ENCODE peak calls at places on chromosomes 3 and 15, in ten cellular contexts. U is effector memory CD4-positive, alpha-beta T cell; I is breast epithelium; V is GM12878; D is PC-9; L is neural progenitor cell; S is A673; J is endothelial cell of umbilical vein; Q is neuronal stem cell; X is small intestine. A is an unnamed sample.

GRCh38 chr3:59300727-59301134 is 250.9 kb upstream of the CFAP20DC start:
- DNase-seq in U (no peak), I (no peak), V (no peak), D (no peak), L (no peak), S (no peak), J (no peak), Q (no peak), X (no peak), A (no peak)

GRCh38 chr3:117962750-117963149 is 1071.9 kb downstream of the IGSF11 start:
- DNase-seq in U (no peak), I (no peak), V (no peak), D (no peak), L (no peak), S (no peak), J (no peak), Q (no peak), X (no peak), A (no peak)

GRCh38 chr15:80789296-80789695 is 10.1 kb downstream of the CEMIP start:
- DNase-seq in U (no peak), I (no peak), V (no peak), D (no peak), L (no peak), S (no peak), J (no peak), Q (no peak), X (no peak), A (no peak)

GRCh38 chr3:194009892-194010533 is 125.9 kb upstream of the HES1 start:
- DNase-seq in U (no peak), I (no peak), V (no peak), D (no peak), L (peak; percentile 34), S (no peak), J (no peak), Q (no peak), X (no peak), A (no peak)

GRCh38 chr15:75452968-75453702 is 1.6 kb upstream of the SIN3A start:
- DNase-seq in U (peak; percentile 34), I (peak; percentile 66), V (peak; percentile 30), D (peak; percentile 30), L (peak; percentile 81), S (peak; percentile 72), J (peak; percentile 49), Q (peak; percentile 58), X (peak; percentile 39), A (peak; percentile 66)

GRCh38 chr3:38297947-38298711 is 16.0 kb downstream of the SLC22A14 start:
- DNase-seq in U (no peak), I (no peak), V (peak; percentile 5), D (no peak), L (no peak), S (peak; percentile 4), J (peak; percentile 33), Q (no peak), X (no peak), A (no peak)

GRCh38 chr3:161987933-161988332 is 491.3 kb downstream of the OTOL1 start:
- DNase-seq in U (no peak), I (no peak), V (no peak), D (no peak), L (no peak), S (no peak), J (no peak), Q (no peak), X (no peak), A (no peak)

GRCh38 chr3:187012609-187013051 is 82.3 kb downstream of the ST6GAL1 start:
- DNase-seq in U (no peak), I (no peak), V (no peak), D (no peak), L (no peak), S (no peak), J (peak; percentile 95), Q (no peak), X (no peak), A (no peak)

DNA sequence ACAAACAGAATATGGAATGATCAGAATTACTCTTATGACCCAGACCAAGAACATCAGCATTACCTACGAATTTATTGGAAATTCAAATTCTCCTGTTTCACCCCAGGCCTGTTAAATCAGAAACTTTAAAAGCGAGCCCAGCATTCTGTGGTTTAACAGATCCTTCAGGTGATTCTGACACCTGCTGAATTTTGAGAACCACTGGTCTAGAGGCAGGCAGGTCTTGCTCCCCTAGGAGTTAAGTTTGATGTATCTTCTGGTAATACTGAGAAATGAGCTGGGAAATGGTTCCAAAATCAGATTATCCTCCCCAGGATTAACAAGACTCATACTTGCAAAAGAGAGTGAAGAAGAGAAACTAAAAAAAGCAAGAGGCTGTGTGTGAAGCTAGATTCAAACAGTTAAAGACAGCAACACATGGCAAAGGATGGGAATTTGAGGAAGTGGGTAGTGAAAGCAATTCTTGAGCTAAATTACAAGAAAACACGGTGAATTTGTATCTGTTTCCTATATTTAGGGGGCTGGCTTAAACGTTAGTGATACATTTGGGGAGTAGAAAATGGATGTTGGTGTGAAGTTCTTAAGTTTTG is 66.0 kb downstream of the FLNB start:
- DNase-seq in U (no peak), I (no peak), V (no peak), D (no peak), L (no peak), S (no peak), J (no peak), Q (no peak), X (no peak), A (no peak)
- H3K4me1 ChIP-seq in U (no peaks in the 10 kb centered on the region), I (no peaks in the 10 kb centered on the region), V (peaks cover 22% of the 10 kb centered on the region), D (no peaks in the 10 kb centered on the region), L (no peaks in the 10 kb centered on the region), S (no peaks in the 10 kb centered on the region), J (peaks cover 25% of the 10 kb centered on the region), Q (peaks cover 3% of the 10 kb centered on the region), X (no peaks in the 10 kb centered on the region), A (peaks cover 23% of the 10 kb centered on the region)

GRCh38 chr3:184566441-184567414 is 5.1 kb downstream of the EPHB3 start:
- DNase-seq in U (no peak), I (no peak), V (no peak), D (peak; percentile 53), L (no peak), S (no peak), J (no peak), Q (no peak), X (peak; percentile 50), A (no peak)

GRCh38 chr3:184568918-184569829 is 7.6 kb downstream of the EPHB3 start:
- DNase-seq in U (no peak), I (peak; percentile 88), V (no peak), D (peak; percentile 75), L (peak; percentile 72), S (peak; percentile 94), J (peak; percentile 14), Q (no peak), X (no peak), A (no peak)

GRCh38 chr3:184567924-184568590 is 6.5 kb downstream of the EPHB3 start:
- DNase-seq in U (no peak), I (no peak), V (no peak), D (no peak), L (no peak), S (no peak), J (no peak), Q (no peak), X (no peak), A (no peak)

GRCh38 chr3:184570035-184570434 is 8.4 kb downstream of the EPHB3 start:
- DNase-seq in U (no peak), I (no peak), V (no peak), D (no peak), L (no peak), S (no peak), J (no peak), Q (no peak), X (no peak), A (no peak)

DNA sequence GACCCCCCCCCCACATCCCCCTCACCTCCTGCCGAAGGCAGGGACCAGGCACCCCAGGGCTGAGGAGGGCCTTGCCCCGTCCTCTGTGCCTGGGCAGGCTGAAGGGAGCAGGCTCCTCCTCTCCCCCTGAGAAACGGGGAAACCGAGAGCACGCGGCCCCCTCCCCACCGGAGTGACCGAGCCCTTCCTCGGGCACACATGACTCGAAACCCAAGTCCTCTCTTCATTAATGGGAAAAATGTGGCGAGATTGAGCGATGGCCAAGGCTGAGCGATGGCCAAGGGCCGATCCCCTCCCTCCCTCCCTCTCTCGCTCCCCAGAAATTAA is 7.0 kb downstream of the EPHB3 start:
- DNase-seq in U (no peak), I (no peak), V (no peak), D (no peak), L (no peak), S (no peak), J (no peak), Q (no peak), X (no peak), A (no peak)
- H3K27me3 ChIP-seq in U (peaks cover 21% of the 10 kb centered on the region), I (no peaks in the 10 kb centered on the region), V (peaks cover 5% of the 10 kb centered on the region), D (peaks cover 11% of the 10 kb centered on the region), L (peaks cover 99% of the 10 kb centered on the region), S (no peaks in the 10 kb centered on the region), J (peaks cover 37% of the 10 kb centered on the region), Q (no peaks in the 10 kb centered on the region), X (no peaks in the 10 kb centered on the region), A (peaks cover 21% of the 10 kb centered on the region)

DNA sequence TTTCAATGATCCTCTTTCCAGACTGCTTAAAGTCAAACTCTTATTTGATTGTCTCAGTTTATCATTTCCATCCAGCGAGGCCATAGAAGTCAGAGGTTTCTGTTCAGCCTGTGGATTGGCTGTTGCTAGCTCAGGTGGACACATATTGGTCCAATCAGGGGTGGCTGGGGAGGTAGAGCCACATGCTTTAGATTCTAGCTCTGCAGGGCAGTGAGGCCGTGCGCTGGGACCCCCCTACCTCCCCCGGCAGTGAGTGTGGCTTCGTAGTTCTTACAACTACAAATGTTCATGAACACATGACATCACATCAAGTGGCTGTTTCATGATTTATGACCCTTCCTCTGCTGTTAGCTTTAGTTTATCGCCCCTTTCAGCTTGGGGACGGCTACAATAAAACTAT is 18.0 kb downstream of the APOD start:
- DNase-seq in U (no peak), I (no peak), V (no peak), D (no peak), L (no peak), S (no peak), J (no peak), Q (no peak), X (no peak), A (no peak)
- H3K4me3 ChIP-seq in U (no peak overlapping the region), I (no peak overlapping the region), V (no peak overlapping the region), D (no peak overlapping the region), L (no peak overlapping the region), S (no peak overlapping the region), J (no peak overlapping the region), Q (no peak overlapping the region), X (no peak overlapping the region), A (no peak overlapping the region)

GRCh38 chr15:58474741-58475323 is 43.0 kb downstream of the LIPC start:
- DNase-seq in U (no peak), I (no peak), V (no peak), D (no peak), L (no peak), S (no peak), J (no peak), Q (no peak), X (no peak), A (no peak)

GRCh38 chr15:58473720-58474119 is 41.9 kb downstream of the LIPC start:
- DNase-seq in U (no peak), I (no peak), V (peak; percentile 63), D (peak; percentile 58), L (no peak), S (peak; percentile 55), J (peak; percentile 87), Q (no peak), X (no peak), A (no peak)

GRCh38 chr15:58476525-58477162 is 44.9 kb downstream of the LIPC start:
- DNase-seq in U (no peak), I (no peak), V (no peak), D (no peak), L (no peak), S (no peak), J (no peak), Q (no peak), X (no peak), A (no peak)

GRCh38 chr15:58477228-58477627 is 45.4 kb downstream of the LIPC start:
- DNase-seq in U (no peak), I (no peak), V (no peak), D (no peak), L (no peak), S (peak; percentile 20), J (peak; percentile 35), Q (no peak), X (no peak), A (no peak)

DNA sequence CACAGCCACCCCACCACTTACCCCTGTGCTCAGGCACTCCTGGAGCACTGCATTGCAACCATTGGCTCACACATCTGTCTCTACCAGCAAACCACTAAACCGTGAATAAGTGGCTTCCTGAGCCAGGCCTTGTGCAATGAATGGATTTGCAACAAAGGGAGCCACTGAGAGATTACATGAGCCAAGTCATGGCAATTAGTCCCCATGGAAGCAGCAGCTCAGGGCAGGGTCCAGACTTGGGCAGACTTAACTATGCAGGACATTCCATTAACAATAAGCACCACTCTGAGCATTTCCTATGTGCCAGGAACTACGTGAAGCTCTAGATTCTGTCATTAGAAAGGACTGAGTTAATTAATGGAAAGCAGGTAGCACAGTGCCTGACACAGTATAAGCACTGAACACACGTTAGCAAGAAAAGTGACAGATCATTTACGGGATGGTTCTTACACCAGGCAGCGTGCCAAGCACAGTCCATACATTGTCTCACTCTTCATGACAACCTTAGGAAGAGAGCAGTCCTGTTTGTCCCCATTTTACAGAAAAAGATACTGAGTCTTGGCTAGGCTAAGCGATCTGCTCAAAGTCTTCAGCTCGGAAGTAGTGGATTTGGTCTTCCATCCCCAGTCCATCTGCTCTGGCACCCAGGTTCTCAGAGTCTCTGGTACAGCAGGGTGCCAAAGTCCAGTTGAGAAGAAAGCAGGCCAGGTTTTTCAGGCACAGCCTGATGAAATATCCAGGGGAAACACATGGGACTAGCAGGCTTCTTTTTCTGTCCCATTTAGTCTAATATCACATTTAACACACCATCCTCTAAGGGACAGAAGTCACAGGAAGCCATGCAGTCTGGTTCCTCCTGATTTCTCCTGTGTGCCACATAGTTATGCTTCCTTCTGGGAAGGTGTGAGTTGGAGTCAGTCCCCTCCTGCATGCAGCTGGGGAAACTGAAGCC is 44.1 kb downstream of the LIPC start:
- DNase-seq in U (no peak), I (no peak), V (no peak), D (peak; percentile 8), L (peak; percentile 86), S (peak; percentile 92), J (peak; percentile 91), Q (peak; percentile 51), X (peak; percentile 85), A (no peak)
- H3K4me1 ChIP-seq in U (peaks cover 23% of the 10 kb centered on the region), I (no peaks in the 10 kb centered on the region), V (peaks cover 43% of the 10 kb centered on the region), D (peaks cover 44% of the 10 kb centered on the region), L (peaks cover 34% of the 10 kb centered on the region), S (peaks cover 66% of the 10 kb centered on the region), J (peaks cover 30% of the 10 kb centered on the region), Q (peaks cover 18% of the 10 kb centered on the region), X (peaks cover 2% of the 10 kb centered on the region), A (peaks cover 54% of the 10 kb centered on the region)